ENCODE peak calls at places on chromosomes 16 and 17, in seven cellular contexts. Z, Q, L, U, Y, C and J are unnamed samples.

GRCh38 chr17:77579717-77580116 is 378.8 kb upstream of the TNRC6C start:
- DNase-seq in Z (no peak), Q (no peak), L (no peak), U (no peak), Y (no peak), C (no peak), J (no peak)

GRCh38 chr16:11315499-11315898 is 29.8 kb upstream of the RMI2 start:
- DNase-seq in Z (no peak), Q (no peak), L (no peak), U (peak; percentile 94), Y (no peak), C (peak; percentile 28), J (no peak)

GRCh38 chr16:27107185-27107592 is 40.5 kb downstream of the C16orf82 start:
- DNase-seq in Z (no peak), Q (no peak), L (no peak), U (no peak), Y (no peak), C (no peak), J (no peak)

GRCh38 chr17:19456016-19456927 is 45.2 kb downstream of the RNF112 start:
- DNase-seq in Z (no peak), Q (no peak), L (no peak), U (no peak), Y (no peak), C (no peak), J (no peak)

GRCh38 chr17:988561-988960 is 8.4 kb upstream of the TIMM22 start:
- DNase-seq in Z (no peak), Q (no peak), L (no peak), U (no peak), Y (no peak), C (no peak), J (no peak)

GRCh38 chr16:82845076-82845475 is 218.3 kb downstream of the CDH13 start:
- DNase-seq in Z (no peak), Q (no peak), L (no peak), U (no peak), Y (no peak), C (no peak), J (no peak)

GRCh38 chr17:69335018-69335417 is 8.1 kb upstream of the ABCA5 start:
- DNase-seq in Z (no peak), Q (peak; percentile 73), L (peak; percentile 22), U (no peak), Y (peak; percentile 59), C (peak; percentile 8), J (peak; percentile 52)

GRCh38 chr16:1784977-1785845 is 2.5 kb downstream of the NUBP2 start:
- DNase-seq in Z (no peak), Q (no peak), L (no peak), U (no peak), Y (no peak), C (no peak), J (no peak)

GRCh38 chr16:65212240-65212639 is 90.4 kb upstream of the CDH11 start:
- DNase-seq in Z (no peak), Q (no peak), L (no peak), U (no peak), Y (no peak), C (no peak), J (no peak)

DNA sequence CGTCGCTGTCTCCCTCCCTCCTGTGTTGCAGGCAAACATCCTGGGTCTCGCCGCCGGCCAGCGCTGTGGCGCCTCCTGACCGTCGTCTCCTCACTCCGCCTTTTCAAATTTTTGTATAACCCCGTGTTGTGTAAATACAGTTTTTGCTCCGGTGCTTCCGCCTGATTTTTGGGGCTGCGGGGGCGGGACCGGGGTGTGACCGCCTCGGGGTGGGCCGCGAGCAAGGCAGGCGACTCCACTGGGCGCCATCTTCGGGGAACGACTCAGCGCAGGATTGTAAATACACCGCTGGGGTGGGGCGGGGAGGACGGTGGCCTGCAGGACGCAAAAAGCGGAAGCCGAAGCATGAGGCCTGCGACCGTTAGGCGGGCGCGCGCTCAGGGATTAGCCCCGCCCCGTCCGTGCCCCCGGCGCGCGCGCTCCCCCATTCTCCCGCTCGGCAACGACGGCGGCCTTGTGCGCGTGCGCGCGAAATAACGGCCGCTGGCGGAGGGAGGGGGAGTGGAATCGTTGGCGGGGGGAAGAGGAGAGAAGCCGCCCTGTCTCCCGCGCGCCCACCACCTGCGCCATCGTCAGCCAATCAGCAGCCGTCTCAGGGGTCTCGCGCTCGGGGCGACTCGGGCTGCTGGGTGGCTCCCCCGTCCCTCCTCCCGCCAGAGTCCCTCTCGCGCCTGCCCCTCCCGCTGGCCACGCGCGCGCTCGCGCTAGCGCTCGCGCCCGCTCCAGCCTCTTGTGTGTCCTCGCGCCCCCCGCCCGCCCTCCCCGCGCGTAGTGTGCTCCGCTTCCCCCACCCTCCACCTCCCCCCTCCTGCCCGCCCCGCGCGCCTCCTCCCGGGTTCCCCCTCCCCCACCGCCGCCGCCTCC is 865 bp upstream of the MAZ start:
- DNase-seq in Z (peak; percentile 93), Q (peak; percentile 97), L (peak; percentile 94), U (peak; percentile 98), Y (peak; percentile 98), C (peak; percentile 97), J (peak; percentile 96)
- TF ChIP-seq CTCF in Z (peak; percentile 16), Q (no peak), L (no peak), U (peak; percentile 20), Y (no peak), C (peak; percentile 20), J (no peak)

GRCh38 chr16:57146735-57147134 is 39.1 kb downstream of the PSME3IP1 start:
- DNase-seq in Z (no peak), Q (no peak), L (no peak), U (peak; percentile 49), Y (no peak), C (no peak), J (no peak)
- TF ChIP-seq CTCF in Z (peak; percentile 15), Q (peak; percentile 12), L (no peak), U (peak; percentile 36), Y (peak; percentile 23), C (peak; percentile 62), J (peak; percentile 24)

GRCh38 chr16:4936181-4936990 is 562 bp downstream of the PPL start:
- DNase-seq in Z (no peak), Q (no peak), L (peak; percentile 49), U (peak; percentile 75), Y (no peak), C (no peak), J (no peak)
- TF ChIP-seq CTCF in Z (no peak), Q (peak; percentile 23), L (no peak), U (peak; percentile 40), Y (peak; percentile 22), C (peak; percentile 30), J (no peak)

GRCh38 chr17:29583324-29584248 is 5.9 kb downstream of the GIT1 start:
- DNase-seq in Z (no peak), Q (no peak), L (no peak), U (no peak), Y (no peak), C (no peak), J (no peak)

GRCh38 chr17:29586676-29587469 is 2.6 kb downstream of the GIT1 start:
- DNase-seq in Z (no peak), Q (no peak), L (no peak), U (no peak), Y (no peak), C (no peak), J (no peak)

GRCh38 chr17:29584452-29585079 is 4.9 kb downstream of the GIT1 start:
- DNase-seq in Z (no peak), Q (no peak), L (no peak), U (no peak), Y (no peak), C (no peak), J (no peak)

GRCh38 chr17:29587591-29587990 is 1.9 kb downstream of the GIT1 start:
- DNase-seq in Z (no peak), Q (no peak), L (no peak), U (peak; percentile 79), Y (no peak), C (no peak), J (no peak)

GRCh38 chr17:29585080-29585751 is 4.2 kb downstream of the GIT1 start:
- DNase-seq in Z (no peak), Q (no peak), L (no peak), U (no peak), Y (no peak), C (no peak), J (no peak)
- TF ChIP-seq CTCF in Z (peak; percentile 24), Q (peak; percentile 36), L (peak; percentile 47), U (peak; percentile 38), Y (peak; percentile 22), C (peak; percentile 53), J (peak; percentile 24)

GRCh38 chr17:62592305-62593099 is 35.0 kb upstream of the MRC2 start:
- DNase-seq in Z (no peak), Q (no peak), L (no peak), U (no peak), Y (peak; percentile 8), C (no peak), J (peak; percentile 34)
- TF ChIP-seq CTCF in Z (no peak), Q (no peak), L (no peak), U (no peak), Y (no peak), C (peak; percentile 43), J (no peak)